ENCODE peak calls at places on chromosomes 4 and X, in four cellular contexts. H is HCT116, K is fibroblast of lung, Y is PC-3. J is an unnamed sample.

GRCh38 chr4:114694770-114695169 is 96.2 kb downstream of the UGT8 start:
- DNase-seq in H (peak), K (peak), Y (peak), J (no peak)

GRCh38 chrX:129983575-129984131 is 1.2 kb downstream of the BCORL1 start:
- DNase-seq in H (no peak), K (no peak), Y (no peak), J (no peak)

GRCh38 chr4:126678608-126679007 is 954.1 kb upstream of the INTU start:
- DNase-seq in H (no peak), K (no peak), Y (no peak), J (no peak)

GRCh38 chr4:146379744-146380143 is 142.0 kb downstream of the SLC10A7 start:
- DNase-seq in H (no peak), K (peak), Y (peak), J (no peak)

GRCh38 chr4:23819041-23819511 is 70.8 kb downstream of the PPARGC1A start:
- DNase-seq in H (no peak), K (peak), Y (no peak), J (no peak)

GRCh38 chrX:134718329-134719317 is 60.4 kb upstream of the PLAC1 start:
- DNase-seq in H (peak), K (peak), Y (peak), J (peak)

GRCh38 chr4:139555705-139556070 is 331 bp downstream of the SETD7 start:
- DNase-seq in H (no peak), K (peak), Y (no peak), J (peak)

GRCh38 chrX:19747672-19748610 is 139.5 kb downstream of the SH3KBP1 start:
- DNase-seq in H (no peak), K (no peak), Y (no peak), J (no peak)

GRCh38 chr4:10028910-10029309 is 7.6 kb upstream of the SLC2A9 start:
- DNase-seq in H (no peak), K (no peak), Y (peak), J (no peak)

GRCh38 chrX:119041175-119041574 is 31.6 kb upstream of the CT47C1 start:
- DNase-seq in H (peak), K (peak), Y (peak), J (peak)

GRCh38 chr4:89868999-89869589 is 25.6 kb upstream of the MMRN1 start:
- DNase-seq in H (no peak), K (peak), Y (peak), J (no peak)

DNA sequence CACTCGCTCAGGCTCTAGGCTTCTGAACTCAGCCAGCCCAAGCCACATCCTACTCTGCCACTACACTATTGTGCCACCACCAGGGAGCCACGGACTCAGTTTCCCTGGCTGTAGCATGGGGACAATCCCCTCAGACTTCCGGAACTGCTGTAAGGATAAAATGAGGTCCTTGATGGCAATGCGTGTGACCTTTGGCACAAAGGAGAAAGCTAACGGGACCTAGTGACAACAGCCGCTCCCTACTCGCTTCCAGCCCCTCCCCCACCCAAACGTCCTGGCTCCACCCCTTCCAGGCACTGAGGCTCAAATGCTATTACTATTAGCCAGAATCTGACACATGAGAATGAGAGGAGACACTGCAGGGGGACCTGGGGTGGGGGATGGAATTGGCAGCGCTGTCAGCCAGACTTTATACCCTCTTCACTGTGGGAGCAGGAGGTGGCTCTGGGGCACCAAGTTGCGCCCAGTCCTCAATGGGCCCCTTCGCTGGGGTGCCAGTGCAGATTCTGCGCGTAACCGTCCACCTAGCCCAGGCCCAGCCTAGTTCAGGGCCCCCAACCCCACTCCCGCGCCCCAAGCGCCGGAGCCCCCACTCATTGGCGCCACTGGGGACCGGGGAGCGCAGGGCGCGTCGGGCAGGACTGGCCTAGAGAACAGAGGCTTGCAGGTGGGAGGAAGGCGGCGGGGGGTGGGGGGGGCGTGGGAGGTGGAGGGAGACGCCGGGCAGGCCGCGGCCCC is 5.3 kb upstream of the DUSP9 start:
- DNase-seq in H (no peak), K (no peak), Y (no peak), J (no peak)
- H3K4me3 ChIP-seq in H (no peak), K (no peak), Y (no peak), J (no peak)

DNA sequence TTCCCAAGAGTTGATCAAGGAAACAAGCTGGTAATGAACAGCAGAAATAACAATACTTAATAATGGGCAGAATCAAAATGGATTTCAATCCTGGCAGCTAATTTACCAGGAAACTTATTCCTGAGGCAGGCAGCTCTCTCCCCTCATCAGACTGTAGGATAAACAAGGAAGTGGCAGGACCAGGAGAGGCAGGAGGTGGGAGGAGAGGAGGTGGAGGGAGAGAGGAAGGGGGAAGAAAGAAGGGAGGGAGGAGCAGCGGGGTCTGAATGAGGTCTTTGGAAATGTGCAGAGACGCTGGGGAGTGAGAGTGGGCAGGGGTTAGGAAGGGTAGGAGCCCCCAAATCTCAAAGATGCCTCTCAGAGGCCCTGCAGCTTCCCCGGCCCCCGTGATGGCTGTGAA is 231.5 kb downstream of the BCOR start:
- DNase-seq in H (no peak), K (no peak), Y (no peak), J (no peak)
- TF ChIP-seq EZH2 in H (no peak), K (no peak), Y (no peak), J (no peak)

GRCh38 chr4:73220815-73221214 is 37.8 kb downstream of the ANKRD17 start:
- DNase-seq in H (no peak), K (no peak), Y (no peak), J (no peak)
- H3K4me3 ChIP-seq in H (no peak), K (no peak), Y (no peak), J (no peak)

GRCh38 chrX:40086569-40087335 is 11.0 kb downstream of the BCOR start:
- DNase-seq in H (no peak), K (peak), Y (no peak), J (no peak)
- TF ChIP-seq EZH2 in H (no peak), K (no peak), Y (no peak), J (no peak)

GRCh38 chrX:75276666-75277065 is 2.8 kb downstream of the UPRT start:
- DNase-seq in H (no peak), K (no peak), Y (no peak), J (no peak)
- H3K4me3 ChIP-seq in H (no peak), K (no peak), Y (no peak), J (no peak)

GRCh38 chr4:88745581-88746163 is 48.0 kb upstream of the NAP1L5 start:
- DNase-seq in H (no peak), K (no peak), Y (no peak), J (no peak)
- TF ChIP-seq EZH2 in H (no peak), K (no peak), Y (no peak), J (no peak)

GRCh38 chr4:129342820-129343219 is 246.9 kb downstream of the C4orf33 start:
- DNase-seq in H (no peak), K (peak), Y (peak), J (peak)
- H3K4me3 ChIP-seq in H (no peak), K (peak), Y (peak), J (peak)

J was measured in PC-9.